ENCODE peak calls at places on chromosome 15, in eight cellular contexts. One of them, this sample, is unnamed.
A peak's percentile ranks its signal among the peaks of the same experiment; 100 is the strongest.

GRCh38 chr15:41891946-41892345 is 1.9 kb downstream of the SPTBN5 start:
- DNase-seq in activated gamma-delta T cell treated with anti-CD3 and anti-CD28 coated beads, Interleukin-2, amount 50 U/mL, for 16 hours: no peak
- DNase-seq in H54: no peak
- DNase-seq in lung microvascular endothelial cell: no peak
- DNase-seq in RPMI7951: no peak
- DNase-seq in iPS-NIHi11: no peak
- DNase-seq in EH: no peak
- DNase-seq in activated T-cell treated with anti-CD3 and anti-CD28 coated beads for 1 hour: no peak
- DNase-seq in this sample: no peak

GRCh38 chr15:69760890-69761568 is 308.4 kb downstream of the RPLP1 start:
- DNase-seq in activated gamma-delta T cell treated with anti-CD3 and anti-CD28 coated beads, Interleukin-2, amount 50 U/mL, for 16 hours: peak; percentile 76
- DNase-seq in H54: peak; percentile 39
- DNase-seq in lung microvascular endothelial cell: peak; percentile 66
- DNase-seq in RPMI7951: peak; percentile 100
- DNase-seq in iPS-NIHi11: no peak
- DNase-seq in EH: peak; percentile 99
- DNase-seq in activated T-cell treated with anti-CD3 and anti-CD28 coated beads for 1 hour: peak; percentile 59
- DNase-seq in this sample: peak; percentile 70

GRCh38 chr15:57696146-57696545 is 10.4 kb upstream of the POLR2M start:
- DNase-seq in activated gamma-delta T cell treated with anti-CD3 and anti-CD28 coated beads, Interleukin-2, amount 50 U/mL, for 16 hours: no peak
- DNase-seq in H54: no peak
- DNase-seq in lung microvascular endothelial cell: peak; percentile 74
- DNase-seq in RPMI7951: no peak
- DNase-seq in iPS-NIHi11: no peak
- DNase-seq in EH: no peak
- DNase-seq in activated T-cell treated with anti-CD3 and anti-CD28 coated beads for 1 hour: no peak
- DNase-seq in this sample: no peak

GRCh38 chr15:34993877-34994276 is 5.8 kb upstream of the ZNF770 start:
- DNase-seq in activated gamma-delta T cell treated with anti-CD3 and anti-CD28 coated beads, Interleukin-2, amount 50 U/mL, for 16 hours: no peak
- DNase-seq in H54: no peak
- DNase-seq in lung microvascular endothelial cell: no peak
- DNase-seq in RPMI7951: no peak
- DNase-seq in iPS-NIHi11: no peak
- DNase-seq in EH: no peak
- DNase-seq in activated T-cell treated with anti-CD3 and anti-CD28 coated beads for 1 hour: no peak
- DNase-seq in this sample: no peak

GRCh38 chr15:90782450-90782849 is 65.3 kb downstream of the BLM start:
- DNase-seq in activated gamma-delta T cell treated with anti-CD3 and anti-CD28 coated beads, Interleukin-2, amount 50 U/mL, for 16 hours: no peak
- DNase-seq in H54: no peak
- DNase-seq in lung microvascular endothelial cell: no peak
- DNase-seq in RPMI7951: no peak
- DNase-seq in iPS-NIHi11: no peak
- DNase-seq in EH: no peak
- DNase-seq in activated T-cell treated with anti-CD3 and anti-CD28 coated beads for 1 hour: no peak
- DNase-seq in this sample: no peak

GRCh38 chr15:58269455-58270414 is 131.6 kb downstream of the AQP9 start:
- DNase-seq in activated gamma-delta T cell treated with anti-CD3 and anti-CD28 coated beads, Interleukin-2, amount 50 U/mL, for 16 hours: no peak
- DNase-seq in H54: peak; percentile 13
- DNase-seq in lung microvascular endothelial cell: peak; percentile 85
- DNase-seq in RPMI7951: peak; percentile 67
- DNase-seq in iPS-NIHi11: peak; percentile 70
- DNase-seq in EH: peak; percentile 69
- DNase-seq in activated T-cell treated with anti-CD3 and anti-CD28 coated beads for 1 hour: no peak
- DNase-seq in this sample: no peak

GRCh38 chr15:36591534-36592411 is 12.3 kb downstream of the CDIN1 start:
- DNase-seq in activated gamma-delta T cell treated with anti-CD3 and anti-CD28 coated beads, Interleukin-2, amount 50 U/mL, for 16 hours: no peak
- DNase-seq in H54: no peak
- DNase-seq in lung microvascular endothelial cell: no peak
- DNase-seq in RPMI7951: peak; percentile 53
- DNase-seq in iPS-NIHi11: no peak
- DNase-seq in EH: peak; percentile 75
- DNase-seq in activated T-cell treated with anti-CD3 and anti-CD28 coated beads for 1 hour: no peak
- DNase-seq in this sample: no peak

GRCh38 chr15:40483919-40484318 is 13.1 kb downstream of the CHST14 start:
- DNase-seq in activated gamma-delta T cell treated with anti-CD3 and anti-CD28 coated beads, Interleukin-2, amount 50 U/mL, for 16 hours: no peak
- DNase-seq in H54: no peak
- DNase-seq in lung microvascular endothelial cell: no peak
- DNase-seq in RPMI7951: no peak
- DNase-seq in iPS-NIHi11: no peak
- DNase-seq in EH: peak; percentile 18
- DNase-seq in activated T-cell treated with anti-CD3 and anti-CD28 coated beads for 1 hour: no peak
- DNase-seq in this sample: no peak

GRCh38 chr15:33402640-33403039 is 91.9 kb downstream of the RYR3 start:
- DNase-seq in activated gamma-delta T cell treated with anti-CD3 and anti-CD28 coated beads, Interleukin-2, amount 50 U/mL, for 16 hours: no peak
- DNase-seq in H54: no peak
- DNase-seq in lung microvascular endothelial cell: no peak
- DNase-seq in RPMI7951: no peak
- DNase-seq in iPS-NIHi11: no peak
- DNase-seq in EH: no peak
- DNase-seq in activated T-cell treated with anti-CD3 and anti-CD28 coated beads for 1 hour: no peak
- DNase-seq in this sample: no peak

GRCh38 chr15:74120426-74120825 is 10.0 kb upstream of the ISLR2 start:
- DNase-seq in activated gamma-delta T cell treated with anti-CD3 and anti-CD28 coated beads, Interleukin-2, amount 50 U/mL, for 16 hours: no peak
- DNase-seq in H54: no peak
- DNase-seq in lung microvascular endothelial cell: no peak
- DNase-seq in RPMI7951: no peak
- DNase-seq in iPS-NIHi11: no peak
- DNase-seq in EH: no peak
- DNase-seq in activated T-cell treated with anti-CD3 and anti-CD28 coated beads for 1 hour: no peak
- DNase-seq in this sample: no peak

GRCh38 chr15:98703291-98703690 is 55.0 kb downstream of the IGF1R start:
- DNase-seq in activated gamma-delta T cell treated with anti-CD3 and anti-CD28 coated beads, Interleukin-2, amount 50 U/mL, for 16 hours: no peak
- DNase-seq in H54: no peak
- DNase-seq in lung microvascular endothelial cell: no peak
- DNase-seq in RPMI7951: no peak
- DNase-seq in iPS-NIHi11: no peak
- DNase-seq in EH: no peak
- DNase-seq in activated T-cell treated with anti-CD3 and anti-CD28 coated beads for 1 hour: no peak
- DNase-seq in this sample: no peak

GRCh38 chr15:63596666-63597032 is 538 bp upstream of the FBXL22 start:
- DNase-seq in activated gamma-delta T cell treated with anti-CD3 and anti-CD28 coated beads, Interleukin-2, amount 50 U/mL, for 16 hours: no peak
- DNase-seq in H54: no peak
- DNase-seq in lung microvascular endothelial cell: no peak
- DNase-seq in RPMI7951: no peak
- DNase-seq in iPS-NIHi11: no peak
- DNase-seq in EH: no peak
- DNase-seq in activated T-cell treated with anti-CD3 and anti-CD28 coated beads for 1 hour: no peak
- DNase-seq in this sample: no peak